ENCODE peak calls at places on chromosomes 6 and 20, in seven cellular contexts. One of them, this sample, is unnamed.

GRCh38 chr6:47301441-47301840 is 8.3 kb downstream of the TNFRSF21 start:
- DNase-seq in SW480: no peak
- DNase-seq in stimulated activated naive CD8-positive, alpha-beta T cell treated with anti-CD3 and anti-CD28 coated beads, Interleukin-15, Interleukin-2, amounts not matched to agents 100 U/mL and 50 U/mL, for 24 hours: no peak
- DNase-seq in non-pigmented ciliary epithelial cell: no peak
- DNase-seq in RCC 7860: no peak
- DNase-seq in mesenchymal stem cell: no peak
- DNase-seq in lung: no peak
- DNase-seq in this sample: no peak

GRCh38 chr6:26411751-26412150 is 9.7 kb downstream of the BTN3A1 start:
- DNase-seq in SW480: no peak
- DNase-seq in stimulated activated naive CD8-positive, alpha-beta T cell treated with anti-CD3 and anti-CD28 coated beads, Interleukin-15, Interleukin-2, amounts not matched to agents 100 U/mL and 50 U/mL, for 24 hours: no peak
- DNase-seq in non-pigmented ciliary epithelial cell: no peak
- DNase-seq in RCC 7860: no peak
- DNase-seq in mesenchymal stem cell: no peak
- DNase-seq in lung: no peak
- DNase-seq in this sample: no peak

GRCh38 chr20:18712877-18713276 is 100.7 kb upstream of the SCP2D1 start:
- DNase-seq in SW480: no peak
- DNase-seq in stimulated activated naive CD8-positive, alpha-beta T cell treated with anti-CD3 and anti-CD28 coated beads, Interleukin-15, Interleukin-2, amounts not matched to agents 100 U/mL and 50 U/mL, for 24 hours: no peak
- DNase-seq in non-pigmented ciliary epithelial cell: no peak
- DNase-seq in RCC 7860: no peak
- DNase-seq in mesenchymal stem cell: no peak
- DNase-seq in lung: no peak
- DNase-seq in this sample: no peak

GRCh38 chr6:75224303-75224926 is 18.6 kb upstream of the COL12A1 start:
- DNase-seq in SW480: no peak
- DNase-seq in stimulated activated naive CD8-positive, alpha-beta T cell treated with anti-CD3 and anti-CD28 coated beads, Interleukin-15, Interleukin-2, amounts not matched to agents 100 U/mL and 50 U/mL, for 24 hours: no peak
- DNase-seq in non-pigmented ciliary epithelial cell: no peak
- DNase-seq in RCC 7860: no peak
- DNase-seq in mesenchymal stem cell: no peak
- DNase-seq in lung: no peak
- DNase-seq in this sample: no peak

GRCh38 chr6:46254331-46254730 is 83.6 kb upstream of the ENPP5 start:
- DNase-seq in SW480: no peak
- DNase-seq in stimulated activated naive CD8-positive, alpha-beta T cell treated with anti-CD3 and anti-CD28 coated beads, Interleukin-15, Interleukin-2, amounts not matched to agents 100 U/mL and 50 U/mL, for 24 hours: no peak
- DNase-seq in non-pigmented ciliary epithelial cell: no peak
- DNase-seq in RCC 7860: no peak
- DNase-seq in mesenchymal stem cell: no peak
- DNase-seq in lung: no peak
- DNase-seq in this sample: no peak

GRCh38 chr20:63135411-63135810 is 80.5 kb downstream of the YTHDF1 start:
- DNase-seq in SW480: no peak
- DNase-seq in stimulated activated naive CD8-positive, alpha-beta T cell treated with anti-CD3 and anti-CD28 coated beads, Interleukin-15, Interleukin-2, amounts not matched to agents 100 U/mL and 50 U/mL, for 24 hours: peak
- DNase-seq in non-pigmented ciliary epithelial cell: no peak
- DNase-seq in RCC 7860: no peak
- DNase-seq in mesenchymal stem cell: no peak
- DNase-seq in lung: no peak
- DNase-seq in this sample: no peak

GRCh38 chr6:146028250-146028789 is 542 bp upstream of the GRM1 start:
- DNase-seq in SW480: no peak
- DNase-seq in stimulated activated naive CD8-positive, alpha-beta T cell treated with anti-CD3 and anti-CD28 coated beads, Interleukin-15, Interleukin-2, amounts not matched to agents 100 U/mL and 50 U/mL, for 24 hours: peak
- DNase-seq in non-pigmented ciliary epithelial cell: peak
- DNase-seq in RCC 7860: no peak
- DNase-seq in mesenchymal stem cell: peak
- DNase-seq in lung: no peak
- DNase-seq in this sample: peak

GRCh38 chr20:33423141-33423834 is 20.3 kb downstream of the SNTA1 start:
- DNase-seq in SW480: peak
- DNase-seq in stimulated activated naive CD8-positive, alpha-beta T cell treated with anti-CD3 and anti-CD28 coated beads, Interleukin-15, Interleukin-2, amounts not matched to agents 100 U/mL and 50 U/mL, for 24 hours: no peak
- DNase-seq in non-pigmented ciliary epithelial cell: no peak
- DNase-seq in RCC 7860: peak
- DNase-seq in mesenchymal stem cell: peak
- DNase-seq in lung: no peak
- DNase-seq in this sample: no peak

GRCh38 chr6:3232017-3232838 is 4.8 kb upstream of the TUBB2B start:
- DNase-seq in SW480: no peak
- DNase-seq in stimulated activated naive CD8-positive, alpha-beta T cell treated with anti-CD3 and anti-CD28 coated beads, Interleukin-15, Interleukin-2, amounts not matched to agents 100 U/mL and 50 U/mL, for 24 hours: no peak
- DNase-seq in non-pigmented ciliary epithelial cell: no peak
- DNase-seq in RCC 7860: no peak
- DNase-seq in mesenchymal stem cell: no peak
- DNase-seq in lung: no peak
- DNase-seq in this sample: no peak

GRCh38 chr6:20416567-20417345 is 15.1 kb downstream of the E2F3 start:
- DNase-seq in SW480: no peak
- DNase-seq in stimulated activated naive CD8-positive, alpha-beta T cell treated with anti-CD3 and anti-CD28 coated beads, Interleukin-15, Interleukin-2, amounts not matched to agents 100 U/mL and 50 U/mL, for 24 hours: no peak
- DNase-seq in non-pigmented ciliary epithelial cell: no peak
- DNase-seq in RCC 7860: no peak
- DNase-seq in mesenchymal stem cell: peak
- DNase-seq in lung: no peak
- DNase-seq in this sample: no peak

GRCh38 chr6:124573953-124574352 is 388.3 kb upstream of the RNF217 start:
- DNase-seq in SW480: no peak
- DNase-seq in stimulated activated naive CD8-positive, alpha-beta T cell treated with anti-CD3 and anti-CD28 coated beads, Interleukin-15, Interleukin-2, amounts not matched to agents 100 U/mL and 50 U/mL, for 24 hours: no peak
- DNase-seq in non-pigmented ciliary epithelial cell: no peak
- DNase-seq in RCC 7860: no peak
- DNase-seq in mesenchymal stem cell: no peak
- DNase-seq in lung: no peak
- DNase-seq in this sample: no peak

GRCh38 chr6:8939615-8940014 is 504.3 kb upstream of the SLC35B3 start:
- DNase-seq in SW480: peak
- DNase-seq in stimulated activated naive CD8-positive, alpha-beta T cell treated with anti-CD3 and anti-CD28 coated beads, Interleukin-15, Interleukin-2, amounts not matched to agents 100 U/mL and 50 U/mL, for 24 hours: no peak
- DNase-seq in non-pigmented ciliary epithelial cell: no peak
- DNase-seq in RCC 7860: no peak
- DNase-seq in mesenchymal stem cell: no peak
- DNase-seq in lung: no peak
- DNase-seq in this sample: no peak

GRCh38 chr20:31496761-31497295 is 17.4 kb upstream of the HM13 start:
- DNase-seq in SW480: no peak
- DNase-seq in stimulated activated naive CD8-positive, alpha-beta T cell treated with anti-CD3 and anti-CD28 coated beads, Interleukin-15, Interleukin-2, amounts not matched to agents 100 U/mL and 50 U/mL, for 24 hours: no peak
- DNase-seq in non-pigmented ciliary epithelial cell: no peak
- DNase-seq in RCC 7860: no peak
- DNase-seq in mesenchymal stem cell: no peak
- DNase-seq in lung: no peak
- DNase-seq in this sample: no peak

GRCh38 chr6:106509420-106510089 is 119.7 kb downstream of the RTN4IP1 start:
- DNase-seq in SW480: no peak
- DNase-seq in stimulated activated naive CD8-positive, alpha-beta T cell treated with anti-CD3 and anti-CD28 coated beads, Interleukin-15, Interleukin-2, amounts not matched to agents 100 U/mL and 50 U/mL, for 24 hours: peak
- DNase-seq in non-pigmented ciliary epithelial cell: no peak
- DNase-seq in RCC 7860: no peak
- DNase-seq in mesenchymal stem cell: peak
- DNase-seq in lung: no peak
- DNase-seq in this sample: peak

GRCh38 chr6:96795481-96795880 is 41.8 kb downstream of the GPR63 start:
- DNase-seq in SW480: no peak
- DNase-seq in stimulated activated naive CD8-positive, alpha-beta T cell treated with anti-CD3 and anti-CD28 coated beads, Interleukin-15, Interleukin-2, amounts not matched to agents 100 U/mL and 50 U/mL, for 24 hours: no peak
- DNase-seq in non-pigmented ciliary epithelial cell: no peak
- DNase-seq in RCC 7860: no peak
- DNase-seq in mesenchymal stem cell: no peak
- DNase-seq in lung: no peak
- DNase-seq in this sample: no peak

GRCh38 chr6:20875369-20875963 is 341.2 kb downstream of the CDKAL1 start:
- DNase-seq in SW480: peak
- DNase-seq in stimulated activated naive CD8-positive, alpha-beta T cell treated with anti-CD3 and anti-CD28 coated beads, Interleukin-15, Interleukin-2, amounts not matched to agents 100 U/mL and 50 U/mL, for 24 hours: no peak
- DNase-seq in non-pigmented ciliary epithelial cell: no peak
- DNase-seq in RCC 7860: no peak
- DNase-seq in mesenchymal stem cell: peak
- DNase-seq in lung: no peak
- DNase-seq in this sample: no peak

GRCh38 chr6:44667226-44667625 is 279.7 kb downstream of the CDC5L start:
- DNase-seq in SW480: peak
- DNase-seq in stimulated activated naive CD8-positive, alpha-beta T cell treated with anti-CD3 and anti-CD28 coated beads, Interleukin-15, Interleukin-2, amounts not matched to agents 100 U/mL and 50 U/mL, for 24 hours: no peak
- DNase-seq in non-pigmented ciliary epithelial cell: peak
- DNase-seq in RCC 7860: peak
- DNase-seq in mesenchymal stem cell: peak
- DNase-seq in lung: no peak
- DNase-seq in this sample: peak

This sample was measured in activated CD8-positive, alpha-beta memory T cell treated with anti-CD3 and anti-CD28 coated beads, Interleukin-2, amount 50 U/mL, for 48 hours.